ENCODE peak calls at places on chromosome 15, in six cellular contexts. G, E, H, Y, D and C are unnamed samples.

GRCh38 chr15:70636540-70637165 is 126.7 kb downstream of the UACA start:
- DNase-seq in G (no peak), E (no peak), H (peak), Y (no peak), D (no peak), C (no peak)

GRCh38 chr15:71784719-71785118 is 25.6 kb upstream of the NR2E3 start:
- DNase-seq in G (peak), E (no peak), H (no peak), Y (no peak), D (no peak), C (no peak)

GRCh38 chr15:70055601-70056051 is 42.1 kb downstream of the TLE3 start:
- DNase-seq in G (no peak), E (no peak), H (no peak), Y (peak), D (no peak), C (peak)

GRCh38 chr15:68062214-68062613 is 8.1 kb downstream of the PIAS1 start:
- DNase-seq in G (no peak), E (no peak), H (no peak), Y (no peak), D (no peak), C (no peak)

GRCh38 chr15:38589502-38589901 is 24.9 kb upstream of the RASGRP1 start:
- DNase-seq in G (peak), E (no peak), H (peak), Y (no peak), D (peak), C (peak)

GRCh38 chr15:69390575-69390974 is 23.6 kb upstream of the KIF23 start:
- DNase-seq in G (no peak), E (no peak), H (peak), Y (no peak), D (peak), C (no peak)

GRCh38 chr15:67863442-67863987 is 23.7 kb upstream of the RNU6-1 start:
- DNase-seq in G (peak), E (peak), H (peak), Y (peak), D (peak), C (peak)

GRCh38 chr15:40063563-40064011 is 24.6 kb upstream of the SRP14 start:
- DNase-seq in G (no peak), E (no peak), H (peak), Y (no peak), D (peak), C (no peak)

GRCh38 chr15:40747685-40748631 is 7.1 kb downstream of the RMDN3 start:
- DNase-seq in G (no peak), E (no peak), H (no peak), Y (no peak), D (no peak), C (no peak)

GRCh38 chr15:58410353-58410752 is 21.4 kb upstream of the LIPC start:
- DNase-seq in G (peak), E (no peak), H (peak), Y (no peak), D (no peak), C (no peak)

GRCh38 chr15:41655716-41656115 is 4.5 kb upstream of the MGA start:
- DNase-seq in G (no peak), E (no peak), H (no peak), Y (no peak), D (no peak), C (no peak)

GRCh38 chr15:51121118-51121517 is 26.4 kb upstream of the TNFAIP8L3 start:
- DNase-seq in G (peak), E (no peak), H (peak), Y (no peak), D (peak), C (no peak)

GRCh38 chr15:62059818-62060115 is 480 bp downstream of the VPS13C start:
- DNase-seq in G (peak), E (no peak), H (peak), Y (no peak), D (peak), C (peak)

GRCh38 chr15:74395319-74396145 is 28.1 kb upstream of the CYP11A1 start:
- DNase-seq in G (no peak), E (no peak), H (no peak), Y (peak), D (no peak), C (no peak)

GRCh38 chr15:96514607-96515285 is 184.2 kb downstream of the NR2F2 start:
- DNase-seq in G (no peak), E (no peak), H (no peak), Y (no peak), D (no peak), C (no peak)